ENCODE peak calls at places on chromosome 16, in eight cellular contexts. One of them, this sample, is unnamed. For H3K4me1, the result is how much of the 10 kb centered on the place peaks cover.

GRCh38 chr16:25413962-25414361 is 156.3 kb upstream of the ZKSCAN2 start:
- DNase-seq in heart left ventricle: no peak
- DNase-seq in CD8-positive, alpha-beta T cell: no peak
- DNase-seq in adrenal gland: no peak
- DNase-seq in fibroblast of lung: peak
- DNase-seq in transverse colon: no peak
- DNase-seq in SK-N-SH: no peak
- DNase-seq in pancreas: no peak
- DNase-seq in this sample: no peak

GRCh38 chr16:81471882-81472281 is 27.3 kb downstream of the CMIP start:
- DNase-seq in adrenal gland: no peak
- DNase-seq in fibroblast of lung: no peak
- DNase-seq in heart left ventricle: no peak
- DNase-seq in transverse colon: no peak
- DNase-seq in SK-N-SH: no peak
- DNase-seq in CD8-positive, alpha-beta T cell: no peak
- DNase-seq in pancreas: no peak
- DNase-seq in this sample: no peak

GRCh38 chr16:57498031-57498430 is 11.7 kb upstream of the DOK4 start:
- DNase-seq in pancreas: no peak
- DNase-seq in heart left ventricle: no peak
- DNase-seq in fibroblast of lung: no peak
- DNase-seq in CD8-positive, alpha-beta T cell: no peak
- DNase-seq in adrenal gland: no peak
- DNase-seq in transverse colon: no peak
- DNase-seq in SK-N-SH: no peak
- DNase-seq in this sample: no peak

GRCh38 chr16:89722392-89723278 is 1.3 kb downstream of the ZNF276 start:
- DNase-seq in transverse colon: peak
- DNase-seq in fibroblast of lung: peak
- DNase-seq in adrenal gland: peak
- DNase-seq in SK-N-SH: no peak
- DNase-seq in heart left ventricle: peak
- DNase-seq in pancreas: no peak
- DNase-seq in CD8-positive, alpha-beta T cell: peak
- DNase-seq in this sample: peak

GRCh38 chr16:2689968-2690830 is 7.9 kb downstream of the KCTD5 start:
- DNase-seq in pancreas: no peak
- DNase-seq in transverse colon: no peak
- DNase-seq in heart left ventricle: no peak
- DNase-seq in adrenal gland: no peak
- DNase-seq in CD8-positive, alpha-beta T cell: no peak
- DNase-seq in fibroblast of lung: peak
- DNase-seq in SK-N-SH: peak
- DNase-seq in this sample: no peak

GRCh38 chr16:56226840-56227525 is 35.7 kb downstream of the GNAO1 start:
- DNase-seq in SK-N-SH: no peak
- DNase-seq in heart left ventricle: no peak
- DNase-seq in CD8-positive, alpha-beta T cell: no peak
- DNase-seq in fibroblast of lung: no peak
- DNase-seq in transverse colon: no peak
- DNase-seq in pancreas: no peak
- DNase-seq in adrenal gland: no peak
- DNase-seq in this sample: no peak

GRCh38 chr16:86355538-86355937 is 154.8 kb upstream of the FOXF1 start:
- DNase-seq in heart left ventricle: no peak
- DNase-seq in adrenal gland: no peak
- DNase-seq in transverse colon: no peak
- DNase-seq in CD8-positive, alpha-beta T cell: no peak
- DNase-seq in SK-N-SH: no peak
- DNase-seq in pancreas: no peak
- DNase-seq in fibroblast of lung: peak
- DNase-seq in this sample: no peak

GRCh38 chr16:23905027-23905426 is 69.2 kb downstream of the PRKCB start:
- DNase-seq in CD8-positive, alpha-beta T cell: no peak
- DNase-seq in SK-N-SH: no peak
- DNase-seq in heart left ventricle: no peak
- DNase-seq in pancreas: no peak
- DNase-seq in fibroblast of lung: peak
- DNase-seq in transverse colon: peak
- DNase-seq in adrenal gland: no peak
- DNase-seq in this sample: no peak

GRCh38 chr16:30063278-30063892 is 2.2 kb upstream of the ALDOA start:
- DNase-seq in transverse colon: no peak
- DNase-seq in pancreas: no peak
- DNase-seq in adrenal gland: no peak
- DNase-seq in CD8-positive, alpha-beta T cell: no peak
- DNase-seq in fibroblast of lung: no peak
- DNase-seq in heart left ventricle: no peak
- DNase-seq in SK-N-SH: no peak
- DNase-seq in this sample: no peak

GRCh38 chr16:2726923-2727322 is 6.9 kb upstream of the PRSS27 start:
- DNase-seq in CD8-positive, alpha-beta T cell: no peak
- DNase-seq in pancreas: no peak
- DNase-seq in transverse colon: no peak
- DNase-seq in fibroblast of lung: no peak
- DNase-seq in SK-N-SH: no peak
- DNase-seq in adrenal gland: no peak
- DNase-seq in heart left ventricle: no peak
- DNase-seq in this sample: no peak

GRCh38 chr16:71467810-71468209 is 5.8 kb upstream of the ZNF23 start:
- DNase-seq in fibroblast of lung: peak
- DNase-seq in adrenal gland: no peak
- DNase-seq in transverse colon: no peak
- DNase-seq in CD8-positive, alpha-beta T cell: peak
- DNase-seq in SK-N-SH: no peak
- DNase-seq in heart left ventricle: no peak
- DNase-seq in pancreas: peak
- DNase-seq in this sample: no peak

GRCh38 chr16:610513-611381 is 20.0 kb upstream of the WFIKKN1 start:
- DNase-seq in heart left ventricle: peak
- DNase-seq in transverse colon: peak
- DNase-seq in CD8-positive, alpha-beta T cell: peak
- DNase-seq in SK-N-SH: peak
- DNase-seq in adrenal gland: peak
- DNase-seq in fibroblast of lung: peak
- DNase-seq in pancreas: peak
- DNase-seq in this sample: peak

GRCh38 chr16:60107467-60107866 is 1373.4 kb upstream of the GOT2 start:
- DNase-seq in pancreas: no peak
- DNase-seq in heart left ventricle: no peak
- DNase-seq in fibroblast of lung: peak
- DNase-seq in adrenal gland: no peak
- DNase-seq in CD8-positive, alpha-beta T cell: no peak
- DNase-seq in SK-N-SH: no peak
- DNase-seq in transverse colon: no peak
- DNase-seq in this sample: no peak

GRCh38 chr16:3912373-3912772 is 31.9 kb upstream of the CREBBP start:
- DNase-seq in SK-N-SH: no peak
- DNase-seq in fibroblast of lung: no peak
- DNase-seq in transverse colon: no peak
- DNase-seq in CD8-positive, alpha-beta T cell: no peak
- DNase-seq in pancreas: no peak
- DNase-seq in heart left ventricle: no peak
- DNase-seq in adrenal gland: no peak
- DNase-seq in this sample: no peak

GRCh38 chr16:3907586-3907985 is 27.1 kb upstream of the CREBBP start:
- DNase-seq in SK-N-SH: no peak
- DNase-seq in pancreas: no peak
- DNase-seq in transverse colon: no peak
- DNase-seq in fibroblast of lung: no peak
- DNase-seq in adrenal gland: no peak
- DNase-seq in heart left ventricle: no peak
- DNase-seq in CD8-positive, alpha-beta T cell: no peak
- DNase-seq in this sample: no peak

GRCh38 chr16:3906363-3906762 is 25.9 kb upstream of the CREBBP start:
- DNase-seq in fibroblast of lung: no peak
- DNase-seq in heart left ventricle: no peak
- DNase-seq in CD8-positive, alpha-beta T cell: no peak
- DNase-seq in transverse colon: no peak
- DNase-seq in adrenal gland: no peak
- DNase-seq in pancreas: no peak
- DNase-seq in SK-N-SH: no peak
- DNase-seq in this sample: no peak

GRCh38 chr16:3909791-3910583 is 29.5 kb upstream of the CREBBP start:
- DNase-seq in CD8-positive, alpha-beta T cell: no peak
- DNase-seq in fibroblast of lung: no peak
- DNase-seq in transverse colon: no peak
- DNase-seq in adrenal gland: no peak
- DNase-seq in SK-N-SH: no peak
- DNase-seq in pancreas: no peak
- DNase-seq in heart left ventricle: no peak
- DNase-seq in this sample: no peak

DNA sequence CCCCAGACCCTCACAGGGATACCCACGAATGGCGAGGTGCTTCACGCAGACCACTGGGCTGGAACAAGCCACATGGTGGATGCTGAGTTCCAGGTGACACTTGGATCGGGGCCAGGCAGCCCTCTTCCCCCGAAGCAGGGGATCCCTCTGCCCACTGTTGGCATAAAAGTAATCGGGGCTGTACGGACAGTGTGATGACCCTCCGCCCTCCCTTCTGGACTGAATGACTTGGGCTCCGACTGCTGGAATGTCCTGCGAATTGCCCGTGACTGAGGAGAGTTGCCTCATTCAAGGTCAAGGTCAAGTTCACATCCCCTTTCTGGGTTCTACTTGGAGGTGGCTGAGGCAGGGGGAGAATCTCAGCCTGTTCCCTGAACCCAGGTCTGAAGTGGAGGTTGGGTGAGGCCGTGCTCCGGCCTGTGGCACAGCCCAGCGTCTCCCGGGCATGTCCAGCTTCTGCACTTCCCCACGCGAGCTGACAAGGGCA is 28.5 kb upstream of the CREBBP start:
- DNase-seq in CD8-positive, alpha-beta T cell: no peak
- DNase-seq in fibroblast of lung: no peak
- DNase-seq in pancreas: no peak
- DNase-seq in transverse colon: no peak
- DNase-seq in SK-N-SH: no peak
- DNase-seq in heart left ventricle: no peak
- DNase-seq in adrenal gland: peak
- DNase-seq in this sample: no peak
- H3K4me3 ChIP-seq in CD8-positive, alpha-beta T cell: no peak
- H3K4me3 ChIP-seq in fibroblast of lung: no peak
- H3K4me3 ChIP-seq in pancreas: no peak
- H3K4me3 ChIP-seq in transverse colon: no peak
- H3K4me3 ChIP-seq in SK-N-SH: no peak
- H3K4me3 ChIP-seq in heart left ventricle: no peak
- H3K4me3 ChIP-seq in adrenal gland: no peak
- H3K4me3 ChIP-seq in this sample: no peak

DNA sequence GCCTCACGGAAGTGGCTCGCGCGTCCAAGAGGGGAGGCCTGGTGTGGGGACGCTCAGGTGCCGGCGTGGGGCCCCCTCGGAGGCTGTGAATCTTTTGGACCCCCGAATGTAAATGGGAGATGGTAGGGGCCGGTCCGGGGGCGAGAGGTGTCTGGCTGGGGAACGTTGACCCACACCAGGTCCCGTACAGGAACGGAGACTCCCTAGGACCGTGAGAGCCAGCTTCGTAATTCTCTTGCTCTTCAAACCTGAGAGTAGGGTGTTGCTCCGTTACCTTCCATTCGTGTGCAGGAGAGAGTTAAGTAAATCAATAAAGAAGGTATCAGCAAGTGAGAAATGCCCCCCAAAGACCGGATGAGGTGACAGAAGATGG is 483 bp downstream of the LYRM1 start:
- DNase-seq in transverse colon: no peak
- DNase-seq in heart left ventricle: no peak
- DNase-seq in SK-N-SH: no peak
- DNase-seq in adrenal gland: no peak
- DNase-seq in pancreas: no peak
- DNase-seq in CD8-positive, alpha-beta T cell: no peak
- DNase-seq in fibroblast of lung: no peak
- DNase-seq in this sample: no peak
- H3K4me1 ChIP-seq in transverse colon: under half
- H3K4me1 ChIP-seq in heart left ventricle: under half
- H3K4me1 ChIP-seq in SK-N-SH: under half
- H3K4me1 ChIP-seq in adrenal gland: under half
- H3K4me1 ChIP-seq in pancreas: under half
- H3K4me1 ChIP-seq in CD8-positive, alpha-beta T cell: under half
- H3K4me1 ChIP-seq in fibroblast of lung: under half
- H3K4me1 ChIP-seq in this sample: half or more

GRCh38 chr16:84209989-84210388 is 19.0 kb downstream of the ADAD2 start:
- DNase-seq in CD8-positive, alpha-beta T cell: no peak
- DNase-seq in heart left ventricle: no peak
- DNase-seq in transverse colon: no peak
- DNase-seq in adrenal gland: no peak
- DNase-seq in SK-N-SH: no peak
- DNase-seq in fibroblast of lung: peak
- DNase-seq in pancreas: no peak
- DNase-seq in this sample: no peak
- TF ChIP-seq CTCF in CD8-positive, alpha-beta T cell: no peak
- TF ChIP-seq CTCF in heart left ventricle: no peak
- TF ChIP-seq CTCF in transverse colon: no peak
- TF ChIP-seq CTCF in adrenal gland: no peak
- TF ChIP-seq CTCF in SK-N-SH: peak
- TF ChIP-seq CTCF in fibroblast of lung: no peak
- TF ChIP-seq CTCF in pancreas: no peak
- TF ChIP-seq CTCF in this sample: no peak

DNA sequence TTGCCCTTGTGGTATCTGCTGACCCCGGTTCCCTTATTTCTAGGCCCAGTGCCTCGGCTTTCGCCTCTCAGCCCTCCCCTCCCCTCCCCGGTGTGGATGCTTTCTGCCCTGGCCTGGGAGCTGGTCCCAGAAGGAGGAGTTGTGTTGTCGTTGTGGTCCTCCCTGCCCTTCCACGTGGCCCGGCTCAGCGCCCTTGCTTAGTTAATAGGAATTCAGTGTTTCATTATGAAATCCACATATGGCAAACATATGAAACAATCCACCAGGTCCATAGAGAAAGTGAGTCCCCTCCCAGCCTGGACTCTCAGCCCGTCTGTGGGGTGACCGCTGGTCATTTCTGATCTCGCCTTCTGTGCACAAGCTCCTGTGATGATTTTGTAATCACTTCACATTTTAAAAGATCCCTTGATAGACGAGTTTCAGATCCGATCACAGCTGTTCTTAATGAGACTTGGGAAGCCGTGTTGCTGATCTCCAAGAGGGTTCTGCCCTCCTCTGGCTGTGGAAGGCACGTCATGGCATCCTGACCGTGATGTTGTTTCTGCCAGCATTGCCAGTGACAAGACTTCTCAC is 112.1 kb downstream of the BANP start:
- DNase-seq in heart left ventricle: no peak
- DNase-seq in CD8-positive, alpha-beta T cell: no peak
- DNase-seq in transverse colon: no peak
- DNase-seq in pancreas: no peak
- DNase-seq in fibroblast of lung: peak
- DNase-seq in adrenal gland: no peak
- DNase-seq in SK-N-SH: peak
- DNase-seq in this sample: no peak
- H3K4me3 ChIP-seq in heart left ventricle: no peak
- H3K4me3 ChIP-seq in CD8-positive, alpha-beta T cell: no peak
- H3K4me3 ChIP-seq in transverse colon: no peak
- H3K4me3 ChIP-seq in pancreas: no peak
- H3K4me3 ChIP-seq in fibroblast of lung: no peak
- H3K4me3 ChIP-seq in adrenal gland: no peak
- H3K4me3 ChIP-seq in SK-N-SH: no peak
- H3K4me3 ChIP-seq in this sample: no peak